ENCODE peak calls at places on chromosomes 3 and 15, in seven cellular contexts. L, O, F, Q, U, N and R are unnamed samples.

GRCh38 chr3:126683069-126683468 is 21.0 kb upstream of the CHCHD6 start:
- DNase-seq in L (no peak), F (no peak), O (no peak), Q (no peak), N (no peak), U (no peak), R (no peak)

GRCh38 chr3:64352596-64352989 is 127.3 kb upstream of the PRICKLE2 start:
- DNase-seq in F (no peak), O (no peak), N (no peak), U (no peak), L (no peak), Q (no peak), R (no peak)

GRCh38 chr3:64586977-64587376 is 100.8 kb downstream of the ADAMTS9 start:
- DNase-seq in L (no peak), F (no peak), N (no peak), U (no peak), Q (no peak), O (no peak), R (no peak)

GRCh38 chr3:160205606-160206005 is 19.6 kb upstream of the C3orf80 start:
- DNase-seq in O (no peak), Q (no peak), U (no peak), L (no peak), F (no peak), N (no peak), R (no peak)

GRCh38 chr3:54999801-55000200 is 71.9 kb upstream of the LRTM1 start:
- DNase-seq in F (no peak), Q (no peak), U (no peak), N (peak; percentile 22), O (no peak), L (no peak), R (no peak)

GRCh38 chr15:93261845-93262244 is 172.8 kb upstream of the RGMA start:
- DNase-seq in U (no peak), F (no peak), L (no peak), N (no peak), Q (no peak), O (no peak), R (no peak)

GRCh38 chr15:80568298-80568697 is 126.8 kb upstream of the ABHD17C start:
- DNase-seq in L (no peak), N (no peak), O (no peak), Q (no peak), U (no peak), F (no peak), R (peak; percentile 70)

GRCh38 chr3:23239181-23240068 is 36.3 kb downstream of the UBE2E2 start:
- DNase-seq in O (no peak), U (no peak), N (no peak), F (no peak), L (no peak), Q (no peak), R (no peak)

GRCh38 chr3:169624533-169624972 is 39.0 kb downstream of the MECOM start:
- DNase-seq in L (no peak), F (no peak), U (no peak), Q (no peak), N (peak; percentile 49), O (no peak), R (no peak)

DNA sequence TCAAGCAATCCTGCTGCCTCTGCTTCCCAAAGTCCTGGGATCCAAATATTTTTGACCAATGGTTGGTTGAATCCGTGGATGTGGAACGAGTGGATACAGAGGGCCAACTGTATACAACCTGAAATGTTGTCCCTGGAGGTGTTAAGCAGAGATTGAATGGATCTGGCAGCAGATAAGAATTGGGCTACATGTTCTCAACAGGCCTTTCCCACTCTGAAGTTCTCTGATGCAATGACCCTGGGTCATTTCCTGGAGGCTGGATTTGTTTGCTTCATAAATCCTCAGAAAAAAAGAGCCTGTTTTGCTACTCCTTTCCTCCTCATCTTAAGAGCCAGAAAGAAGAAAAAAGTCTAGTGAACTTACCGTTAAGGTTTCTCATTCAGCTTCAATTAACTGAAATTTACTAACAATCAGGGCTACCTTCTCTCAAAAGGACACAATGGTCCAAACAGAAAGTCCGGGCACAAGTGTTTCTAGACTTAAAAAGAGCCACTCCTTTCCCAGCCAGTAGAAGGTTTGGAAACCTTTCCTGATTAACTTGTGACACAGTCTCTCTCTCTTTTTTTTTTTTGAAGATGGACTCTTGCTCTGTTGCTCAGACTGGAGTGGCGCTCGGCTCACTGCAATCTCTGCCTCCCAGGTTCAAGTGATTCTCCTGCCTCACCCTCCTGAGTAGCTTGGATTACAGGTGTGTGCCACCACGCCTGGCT is 6.5 kb downstream of the ARHGEF3 start:
- DNase-seq in Q (no peak), N (no peak), L (no peak), U (peak; percentile 69), F (no peak), O (no peak), R (no peak)
- H3K27ac ChIP-seq in Q (peak overlapping the region; percentile 39), N (no peak overlapping the region), L (no peak overlapping the region), U (peak overlapping the region; percentile 68), F (no peak overlapping the region), O (peak overlapping the region; percentile 59), R (no peak overlapping the region)

GRCh38 chr15:38589502-38589901 is 24.9 kb upstream of the RASGRP1 start:
- DNase-seq in U (peak; percentile 65), L (no peak), F (no peak), O (no peak), N (no peak), Q (no peak), R (peak; percentile 83)
- H3K27ac ChIP-seq in U (no peak overlapping the region), L (no peak overlapping the region), F (no peak overlapping the region), O (no peak overlapping the region), N (no peak overlapping the region), Q (no peak overlapping the region), R (no peak overlapping the region)

DNA sequence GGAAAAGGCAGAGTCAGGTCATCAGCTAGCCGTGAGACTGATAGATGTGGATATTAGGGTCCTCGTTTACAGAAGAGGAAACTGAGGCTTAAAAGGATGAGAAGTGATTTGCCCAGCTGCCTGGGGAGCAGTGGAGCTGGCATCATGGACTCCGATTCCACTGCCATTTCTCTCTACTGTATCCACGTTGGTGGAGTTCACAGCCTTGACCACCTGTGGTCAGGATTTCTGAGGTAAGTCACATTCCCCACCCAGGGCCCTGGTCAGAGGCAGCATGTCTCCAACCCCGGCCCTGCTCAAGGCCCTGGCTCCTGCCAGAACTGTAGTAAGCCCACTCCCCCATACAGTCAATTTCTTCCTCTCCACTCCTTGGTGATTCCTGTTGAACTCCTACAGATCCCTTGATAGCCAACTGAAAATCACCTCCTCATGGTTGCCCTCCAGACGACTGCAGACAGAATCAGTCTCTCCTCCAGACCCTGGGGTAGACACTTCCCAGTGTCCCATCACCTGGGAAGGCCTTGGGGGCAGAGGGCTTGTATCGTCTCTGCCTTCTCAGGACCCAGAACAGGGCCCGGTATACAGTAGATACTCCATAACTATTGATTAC is 41.2 kb upstream of the SLC6A6 start:
- DNase-seq in Q (no peak), N (no peak), O (no peak), F (no peak), U (no peak), L (no peak), R (no peak)
- H3K27ac ChIP-seq in Q (no peak overlapping the region), N (no peak overlapping the region), O (no peak overlapping the region), F (no peak overlapping the region), U (no peak overlapping the region), L (no peak overlapping the region), R (no peak overlapping the region)

DNA sequence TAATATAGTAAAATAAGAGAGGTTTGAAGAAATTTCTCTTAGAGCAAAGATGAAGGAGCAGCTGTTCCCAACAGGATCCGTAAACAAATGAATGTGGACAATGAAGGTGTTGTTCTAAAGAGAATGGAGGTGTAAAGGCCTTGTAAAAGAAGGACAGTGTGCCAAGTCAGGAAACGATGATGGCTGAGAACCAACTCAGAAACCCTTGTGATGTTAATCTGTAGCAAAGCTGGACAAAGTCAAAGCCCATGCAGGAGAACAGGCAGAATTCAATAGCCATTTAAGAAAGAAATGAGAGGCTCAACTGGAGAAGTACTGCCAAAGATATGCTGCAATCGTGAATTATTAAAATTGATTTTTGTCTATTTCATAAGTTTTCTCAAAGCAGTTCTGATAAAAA is 192.2 kb downstream of the MBNL1 start:
- DNase-seq in N (no peak), O (no peak), L (no peak), Q (no peak), U (no peak), F (no peak), R (no peak)
- H3K27ac ChIP-seq in N (no peak overlapping the region), O (no peak overlapping the region), L (peak overlapping the region; percentile 74), Q (peak overlapping the region; percentile 9), U (no peak overlapping the region), F (peak overlapping the region; percentile 35), R (no peak overlapping the region)

DNA sequence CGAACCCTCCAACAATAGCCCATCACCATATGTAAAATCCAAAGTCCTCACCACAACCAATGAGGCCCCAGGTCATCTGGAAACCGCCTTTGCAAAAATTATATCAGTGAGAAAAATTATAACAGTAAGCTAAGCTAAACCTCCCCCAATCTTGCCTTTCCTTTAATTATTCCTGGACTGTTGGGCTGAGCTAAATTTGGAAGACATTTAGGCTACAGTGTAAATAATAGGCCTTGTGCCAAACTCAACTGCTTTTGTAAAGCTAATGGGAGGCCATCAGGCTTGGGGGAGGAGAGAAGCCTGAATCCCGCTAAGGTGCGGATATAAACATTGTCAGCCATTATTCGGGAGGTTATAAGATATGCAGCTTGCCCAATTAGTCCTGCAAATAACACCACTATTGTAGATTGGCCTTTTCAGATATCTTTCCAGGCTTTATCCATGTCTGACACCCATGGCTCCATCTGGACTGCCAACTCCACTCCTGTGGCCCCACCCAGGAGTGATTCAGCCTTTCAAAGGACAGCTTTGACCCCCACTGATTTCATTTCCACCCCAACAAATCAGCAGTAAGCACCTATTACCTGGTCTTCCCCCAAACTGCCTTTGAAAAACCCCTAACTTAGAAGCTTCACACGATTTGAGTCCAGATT is 53.0 kb upstream of the CA12 start:
- DNase-seq in U (no peak), F (no peak), L (no peak), Q (no peak), N (no peak), O (no peak), R (no peak)
- H3K27ac ChIP-seq in U (no peak overlapping the region), F (no peak overlapping the region), L (no peak overlapping the region), Q (no peak overlapping the region), N (no peak overlapping the region), O (no peak overlapping the region), R (no peak overlapping the region)

DNA sequence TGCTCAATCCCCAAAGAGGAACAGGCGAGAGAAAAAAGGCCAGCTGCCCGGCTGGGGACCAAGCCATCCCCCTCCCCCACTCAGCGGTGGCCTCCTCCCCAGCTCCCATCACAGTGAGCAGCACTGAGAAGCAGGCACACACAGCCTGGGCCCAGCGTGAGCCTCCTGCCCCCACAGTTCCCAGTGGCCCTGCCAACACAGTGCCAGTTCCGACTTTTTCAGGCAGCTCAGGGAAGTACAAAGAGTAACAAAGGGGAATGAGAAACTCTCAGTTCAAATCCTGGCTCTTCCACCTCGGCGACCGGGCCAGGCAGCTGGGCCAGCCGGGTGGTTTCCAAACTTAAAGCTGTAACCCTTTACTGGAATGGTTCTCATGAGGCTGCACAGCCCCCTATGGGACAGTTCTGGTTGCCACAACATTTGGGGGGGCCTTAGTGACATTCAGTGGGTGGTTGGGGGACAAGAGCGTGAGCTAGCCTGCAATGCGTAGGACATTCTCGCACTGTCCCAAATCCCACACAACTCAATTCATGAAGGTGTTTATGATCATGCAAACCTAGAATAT is 18.4 kb downstream of the TNK2 start:
- DNase-seq in U (no peak), O (no peak), F (no peak), N (no peak), Q (no peak), L (no peak), R (no peak)
- H3K27ac ChIP-seq in U (no peak overlapping the region), O (no peak overlapping the region), F (no peak overlapping the region), N (peak overlapping the region; percentile 4), Q (no peak overlapping the region), L (no peak overlapping the region), R (no peak overlapping the region)

GRCh38 chr15:96440978-96441377 is 110.5 kb downstream of the NR2F2 start:
- DNase-seq in O (no peak), U (no peak), F (no peak), N (no peak), L (no peak), Q (no peak), R (no peak)

GRCh38 chr15:96444865-96445264 is 114.4 kb downstream of the NR2F2 start:
- DNase-seq in N (no peak), O (no peak), L (no peak), Q (no peak), F (no peak), U (no peak), R (no peak)

GRCh38 chr15:96442076-96442475 is 111.6 kb downstream of the NR2F2 start:
- DNase-seq in U (no peak), L (no peak), F (no peak), N (no peak), O (no peak), Q (no peak), R (no peak)
- H3K27ac ChIP-seq in U (no peak overlapping the region), L (no peak overlapping the region), F (no peak overlapping the region), N (no peak overlapping the region), O (no peak overlapping the region), Q (no peak overlapping the region), R (no peak overlapping the region)